ENCODE peak calls at places on chromosome 19, in seven cellular contexts. One of them, this sample, is unnamed.

GRCh38 chr19:6060600-6061391 is 49.5 kb downstream of the RFX2 start:
- DNase-seq in stromal cell of bone marrow: no peak
- DNase-seq in GM23248: peak
- DNase-seq in Right ventricle myocardium superior: no peak
- DNase-seq in foreskin fibroblast: no peak
- DNase-seq in NCI-H1930: no peak
- DNase-seq in germinal center: no peak
- DNase-seq in this sample: no peak

GRCh38 chr19:10644351-10645007 is 9.7 kb upstream of the ILF3 start:
- DNase-seq in stromal cell of bone marrow: peak
- DNase-seq in GM23248: peak
- DNase-seq in Right ventricle myocardium superior: peak
- DNase-seq in foreskin fibroblast: peak
- DNase-seq in NCI-H1930: peak
- DNase-seq in germinal center: peak
- DNase-seq in this sample: peak

GRCh38 chr19:41784337-41785239 is 11.8 kb upstream of the CEACAM3 start:
- DNase-seq in stromal cell of bone marrow: no peak
- DNase-seq in GM23248: no peak
- DNase-seq in Right ventricle myocardium superior: no peak
- DNase-seq in foreskin fibroblast: no peak
- DNase-seq in NCI-H1930: no peak
- DNase-seq in germinal center: no peak
- DNase-seq in this sample: no peak

GRCh38 chr19:18513868-18514267 is 8.0 kb downstream of the ELL start:
- DNase-seq in stromal cell of bone marrow: no peak
- DNase-seq in GM23248: peak
- DNase-seq in Right ventricle myocardium superior: peak
- DNase-seq in foreskin fibroblast: no peak
- DNase-seq in NCI-H1930: no peak
- DNase-seq in germinal center: no peak
- DNase-seq in this sample: no peak

GRCh38 chr19:49690656-49691242 is at the start of gene CPT1C:
- DNase-seq in stromal cell of bone marrow: peak
- DNase-seq in GM23248: peak
- DNase-seq in Right ventricle myocardium superior: peak
- DNase-seq in foreskin fibroblast: peak
- DNase-seq in NCI-H1930: peak
- DNase-seq in germinal center: peak
- DNase-seq in this sample: no peak

GRCh38 chr19:54477650-54478049 is 4.6 kb upstream of the CDC42EP5 start:
- DNase-seq in stromal cell of bone marrow: no peak
- DNase-seq in GM23248: no peak
- DNase-seq in Right ventricle myocardium superior: no peak
- DNase-seq in foreskin fibroblast: no peak
- DNase-seq in NCI-H1930: no peak
- DNase-seq in germinal center: no peak
- DNase-seq in this sample: no peak

GRCh38 chr19:46786236-46787039 is 2.0 kb downstream of the SLC1A5 start:
- DNase-seq in stromal cell of bone marrow: peak
- DNase-seq in GM23248: peak
- DNase-seq in Right ventricle myocardium superior: peak
- DNase-seq in foreskin fibroblast: peak
- DNase-seq in NCI-H1930: no peak
- DNase-seq in germinal center: peak
- DNase-seq in this sample: peak

GRCh38 chr19:5987077-5987818 is 9.3 kb upstream of the RANBP3 start:
- DNase-seq in stromal cell of bone marrow: peak
- DNase-seq in GM23248: peak
- DNase-seq in Right ventricle myocardium superior: peak
- DNase-seq in foreskin fibroblast: peak
- DNase-seq in NCI-H1930: peak
- DNase-seq in germinal center: peak
- DNase-seq in this sample: peak

GRCh38 chr19:35992902-35993765 is 1.9 kb upstream of the SDHAF1 start:
- DNase-seq in stromal cell of bone marrow: no peak
- DNase-seq in GM23248: no peak
- DNase-seq in Right ventricle myocardium superior: no peak
- DNase-seq in foreskin fibroblast: no peak
- DNase-seq in NCI-H1930: no peak
- DNase-seq in germinal center: no peak
- DNase-seq in this sample: no peak

GRCh38 chr19:29505034-29505824 is 20.6 kb upstream of the VSTM2B start:
- DNase-seq in stromal cell of bone marrow: no peak
- DNase-seq in GM23248: no peak
- DNase-seq in Right ventricle myocardium superior: no peak
- DNase-seq in foreskin fibroblast: no peak
- DNase-seq in NCI-H1930: no peak
- DNase-seq in germinal center: no peak
- DNase-seq in this sample: no peak

GRCh38 chr19:2047449-2048103 is 3.5 kb downstream of the MKNK2 start:
- DNase-seq in stromal cell of bone marrow: no peak
- DNase-seq in GM23248: peak
- DNase-seq in Right ventricle myocardium superior: peak
- DNase-seq in foreskin fibroblast: peak
- DNase-seq in NCI-H1930: no peak
- DNase-seq in germinal center: no peak
- DNase-seq in this sample: no peak

GRCh38 chr19:53977429-53977990 is 13.9 kb upstream of the CACNG6 start:
- DNase-seq in stromal cell of bone marrow: peak
- DNase-seq in GM23248: peak
- DNase-seq in Right ventricle myocardium superior: peak
- DNase-seq in foreskin fibroblast: peak
- DNase-seq in NCI-H1930: peak
- DNase-seq in germinal center: peak
- DNase-seq in this sample: peak

GRCh38 chr19:38057954-38058690 is 151.1 kb downstream of the SIPA1L3 start:
- DNase-seq in stromal cell of bone marrow: no peak
- DNase-seq in GM23248: no peak
- DNase-seq in Right ventricle myocardium superior: no peak
- DNase-seq in foreskin fibroblast: no peak
- DNase-seq in NCI-H1930: peak
- DNase-seq in germinal center: no peak
- DNase-seq in this sample: peak

GRCh38 chr19:39208175-39208795 is 4.2 kb upstream of the SYCN start:
- DNase-seq in stromal cell of bone marrow: no peak
- DNase-seq in GM23248: no peak
- DNase-seq in Right ventricle myocardium superior: no peak
- DNase-seq in foreskin fibroblast: no peak
- DNase-seq in NCI-H1930: no peak
- DNase-seq in germinal center: no peak
- DNase-seq in this sample: no peak

GRCh38 chr19:55276720-55277430 is 3.0 kb downstream of the HSPBP1 start:
- DNase-seq in stromal cell of bone marrow: no peak
- DNase-seq in GM23248: no peak
- DNase-seq in Right ventricle myocardium superior: no peak
- DNase-seq in foreskin fibroblast: no peak
- DNase-seq in NCI-H1930: no peak
- DNase-seq in germinal center: peak
- DNase-seq in this sample: peak

GRCh38 chr19:55212447-55212846 is 3.1 kb upstream of the PTPRH start:
- DNase-seq in stromal cell of bone marrow: no peak
- DNase-seq in GM23248: no peak
- DNase-seq in Right ventricle myocardium superior: no peak
- DNase-seq in foreskin fibroblast: no peak
- DNase-seq in NCI-H1930: no peak
- DNase-seq in germinal center: peak
- DNase-seq in this sample: peak

GRCh38 chr19:18091217-18091608 is 4.5 kb upstream of the IL12RB1 start:
- DNase-seq in stromal cell of bone marrow: no peak
- DNase-seq in GM23248: no peak
- DNase-seq in Right ventricle myocardium superior: peak
- DNase-seq in foreskin fibroblast: no peak
- DNase-seq in NCI-H1930: no peak
- DNase-seq in germinal center: peak
- DNase-seq in this sample: peak

GRCh38 chr19:3826163-3826562 is 40.0 kb upstream of the MATK start:
- DNase-seq in stromal cell of bone marrow: no peak
- DNase-seq in GM23248: no peak
- DNase-seq in Right ventricle myocardium superior: no peak
- DNase-seq in foreskin fibroblast: no peak
- DNase-seq in NCI-H1930: no peak
- DNase-seq in germinal center: no peak
- DNase-seq in this sample: no peak

GRCh38 chr19:46697142-46697960 is 19.6 kb downstream of the PRKD2 start:
- DNase-seq in stromal cell of bone marrow: peak
- DNase-seq in GM23248: peak
- DNase-seq in Right ventricle myocardium superior: peak
- DNase-seq in foreskin fibroblast: peak
- DNase-seq in NCI-H1930: no peak
- DNase-seq in germinal center: no peak
- DNase-seq in this sample: peak

This sample was measured in OCI-LY7.